ENCODE peak calls at places on chromosomes 12 and 14, in six cellular contexts. R is GM23338, A is A549, T is HCT116, B is HepG2, P is K562. M is an unnamed sample.
A peak's percentile ranks its signal among the peaks of the same experiment; 100 is the strongest.

GRCh38 chr12:29176951-29177350 is 27.9 kb downstream of the FAR2 start:
- DNase-seq in R (no peak), A (no peak), T (no peak), B (no peak), P (no peak), M (no peak)

GRCh38 chr12:106000376-106001104 is 138.2 kb downstream of the NUAK1 start:
- DNase-seq in R (no peak), A (no peak), T (no peak), B (no peak), P (no peak), M (no peak)

GRCh38 chr14:76546426-76547221 is 170.7 kb downstream of the ESRRB start:
- DNase-seq in R (peak; percentile 87), A (peak; percentile 28), T (peak; percentile 50), B (peak; percentile 25), P (peak; percentile 50), M (peak; percentile 1)

GRCh38 chr12:13194462-13195110 is 1.9 kb upstream of the EMP1 start:
- DNase-seq in R (no peak), A (no peak), T (no peak), B (no peak), P (no peak), M (no peak)

GRCh38 chr12:131982041-131982440 is 32.3 kb downstream of the EP400 start:
- DNase-seq in R (no peak), A (no peak), T (no peak), B (no peak), P (no peak), M (no peak)

GRCh38 chr14:73696466-73697390 is 17.5 kb downstream of the PNMA1 start:
- DNase-seq in R (no peak), A (peak; percentile 45), T (peak; percentile 13), B (peak; percentile 10), P (peak; percentile 14), M (no peak)

GRCh38 chr12:116266631-116267349 is 10.7 kb downstream of the MED13L start:
- DNase-seq in R (no peak), A (no peak), T (no peak), B (no peak), P (no peak), M (no peak)

GRCh38 chr12:13045816-13046215 is 1.6 kb downstream of the FAM234B start:
- DNase-seq in R (no peak), A (no peak), T (no peak), B (no peak), P (no peak), M (no peak)

GRCh38 chr12:124224535-124225110 is 70.3 kb upstream of the RFLNA start:
- DNase-seq in R (no peak), A (no peak), T (no peak), B (no peak), P (no peak), M (no peak)

GRCh38 chr12:56635539-56636117 is 5.5 kb upstream of the BAZ2A start:
- DNase-seq in R (peak; percentile 37), A (no peak), T (no peak), B (no peak), P (peak; percentile 51), M (no peak)

GRCh38 chr12:26123482-26123980 is 1.3 kb downstream of the BHLHE41 start:
- DNase-seq in R (no peak), A (no peak), T (no peak), B (no peak), P (no peak), M (no peak)

GRCh38 chr12:53828598-53828997 is 76.8 kb upstream of the CISTR start:
- DNase-seq in R (no peak), A (no peak), T (no peak), B (no peak), P (no peak), M (no peak)

GRCh38 chr12:48851883-48852733 is at the start of gene DDX23:
- DNase-seq in R (peak; percentile 98), A (peak; percentile 98), T (peak; percentile 91), B (peak; percentile 92), P (peak; percentile 98), M (peak; percentile 94)

GRCh38 chr12:130081420-130081819 is 80.8 kb upstream of the FZD10 start:
- DNase-seq in R (no peak), A (no peak), T (no peak), B (no peak), P (no peak), M (no peak)

GRCh38 chr14:96038920-96039632 is at the start of gene C14orf132:
- DNase-seq in R (peak; percentile 77), A (peak; percentile 52), T (peak; percentile 18), B (no peak), P (peak; percentile 6), M (no peak)

GRCh38 chr12:29561736-29562135 is 64.2 kb upstream of the OVCH1 start:
- DNase-seq in R (no peak), A (no peak), T (no peak), B (no peak), P (no peak), M (no peak)

GRCh38 chr14:68376067-68376810 is 416.6 kb downstream of the ZFP36L1 start:
- DNase-seq in R (no peak), A (no peak), T (no peak), B (no peak), P (no peak), M (no peak)

GRCh38 chr12:52657305-52657902 is 5.4 kb upstream of the KRT2 start:
- DNase-seq in R (no peak), A (no peak), T (no peak), B (no peak), P (no peak), M (no peak)

GRCh38 chr12:24853588-24853987 is 95.3 kb downstream of the BCAT1 start:
- DNase-seq in R (no peak), A (no peak), T (no peak), B (no peak), P (no peak), M (no peak)

GRCh38 chr12:107242189-107242588 is 148.8 kb upstream of the CRY1 start:
- DNase-seq in R (peak; percentile 21), A (no peak), T (no peak), B (no peak), P (no peak), M (no peak)

GRCh38 chr12:43835264-43835655 is 621 bp upstream of the TMEM117 start:
- DNase-seq in R (no peak), A (no peak), T (no peak), B (no peak), P (no peak), M (no peak)

DNA sequence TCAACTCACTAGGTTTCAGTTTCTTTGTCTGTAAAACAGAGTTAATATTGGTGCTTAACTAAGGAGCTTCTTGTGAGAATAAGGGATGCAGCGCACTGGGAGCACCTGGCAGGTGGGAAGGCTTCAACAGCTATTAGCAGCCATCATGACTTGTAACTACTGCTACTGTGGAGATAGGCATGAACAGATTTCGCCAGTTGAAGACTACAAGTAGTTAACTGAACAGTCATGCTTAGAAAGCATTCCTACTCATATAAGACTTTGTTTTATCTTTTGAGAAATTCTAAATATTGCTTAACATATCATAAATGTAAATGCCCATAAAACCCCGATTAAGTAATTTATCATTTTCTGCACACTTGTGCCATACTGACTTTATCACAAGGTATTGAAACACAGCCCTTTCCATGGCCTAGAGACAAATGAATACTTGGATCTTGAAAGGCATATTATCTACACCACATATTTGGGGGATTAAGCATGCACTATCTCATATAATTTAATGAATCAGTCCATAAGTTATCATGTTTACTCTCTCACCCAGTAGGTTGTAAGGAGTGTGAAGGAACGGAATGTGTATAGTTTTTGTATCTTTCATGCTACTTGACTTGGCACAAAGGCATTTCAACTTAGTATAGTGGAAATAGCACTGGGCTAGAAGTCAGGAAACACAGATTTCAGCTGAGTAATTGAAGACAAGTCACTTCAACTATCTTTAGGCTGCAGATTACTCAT is 16.1 kb downstream of the NTN4 start:
- DNase-seq in R (no peak), A (no peak), T (no peak), B (no peak), P (no peak), M (no peak)
- TF ChIP-seq REST in R (no peak), A (no peak), T (no peak), B (no peak), P (no peak), M (no peak)

GRCh38 chr14:85602366-85602765 is 72.4 kb downstream of the FLRT2 start:
- DNase-seq in R (no peak), A (no peak), T (no peak), B (no peak), P (no peak), M (no peak)

GRCh38 chr14:85601246-85601645 is 71.3 kb downstream of the FLRT2 start:
- DNase-seq in R (no peak), A (no peak), T (no peak), B (no peak), P (no peak), M (no peak)

GRCh38 chr14:85597701-85598100 is 67.8 kb downstream of the FLRT2 start:
- DNase-seq in R (no peak), A (no peak), T (no peak), B (no peak), P (no peak), M (no peak)

GRCh38 chr14:85596562-85596961 is 66.6 kb downstream of the FLRT2 start:
- DNase-seq in R (no peak), A (no peak), T (no peak), B (no peak), P (no peak), M (no peak)

DNA sequence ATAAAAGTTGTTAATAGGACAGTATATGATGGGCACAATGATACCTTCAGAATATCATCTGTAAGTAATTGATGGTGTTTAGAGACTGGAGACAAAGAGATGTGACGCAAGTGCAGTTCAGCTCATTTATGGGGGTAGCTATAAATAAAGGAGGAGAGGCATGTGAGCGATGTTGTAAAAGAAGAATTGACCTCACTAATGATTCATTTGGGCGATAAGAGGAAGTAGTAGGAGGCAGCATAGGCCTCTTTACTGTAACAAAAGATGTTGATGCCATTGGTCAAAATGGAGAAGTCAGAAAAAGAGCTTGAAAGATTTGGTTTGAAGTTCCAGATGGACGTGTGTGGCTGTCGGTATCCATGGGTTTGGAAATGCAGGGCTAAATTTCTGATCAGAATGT is 70.0 kb downstream of the FLRT2 start:
- DNase-seq in R (no peak), A (no peak), T (no peak), B (no peak), P (no peak), M (peak; percentile 79)
- TF ChIP-seq REST in R (no peak), A (no peak), T (no peak), B (no peak), P (no peak), M (no peak)

DNA sequence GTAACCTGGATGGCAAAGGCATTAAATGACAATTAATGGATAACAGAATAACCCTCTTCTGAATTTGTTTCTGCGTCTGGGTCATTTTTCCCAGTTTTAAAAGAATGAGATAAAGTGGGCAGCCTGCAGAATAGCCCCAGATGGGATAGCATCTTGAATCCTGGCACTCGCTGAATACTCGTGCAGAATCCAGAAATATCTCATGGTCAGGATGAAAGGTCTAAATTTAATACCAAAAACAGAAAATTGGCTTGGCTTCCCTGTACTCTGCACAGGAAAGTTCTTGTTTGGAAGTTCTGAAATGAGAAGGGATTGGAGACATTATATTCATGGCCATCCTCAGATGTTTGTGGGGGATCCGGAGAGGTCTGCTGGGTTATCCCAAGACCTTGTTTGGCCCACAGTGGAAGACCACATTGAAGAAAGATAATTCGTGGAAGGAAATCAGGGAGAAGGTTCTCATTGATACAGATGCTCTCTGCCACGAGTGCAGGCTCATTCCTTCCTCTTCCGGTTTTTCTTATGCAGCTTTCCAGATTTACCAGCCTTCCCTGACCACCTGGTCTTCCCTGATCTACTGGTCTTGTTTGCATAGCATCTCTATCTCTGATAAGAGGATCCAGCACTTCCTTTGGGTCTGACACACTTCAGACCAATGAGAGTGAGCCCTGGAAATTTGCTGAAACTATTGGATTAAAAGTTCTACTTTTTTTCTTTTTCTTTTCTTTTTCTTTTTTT is 6.0 kb upstream of the IFT81 start:
- DNase-seq in R (no peak), A (no peak), T (no peak), B (peak; percentile 64), P (peak; percentile 48), M (no peak)
- TF ChIP-seq REST in R (no peak), A (no peak), T (no peak), B (no peak), P (no peak), M (no peak)

GRCh38 chr14:20327005-20327869 is 5.8 kb downstream of the CCNB1IP1 start:
- DNase-seq in R (peak; percentile 77), A (peak; percentile 55), T (peak; percentile 58), B (peak; percentile 79), P (peak; percentile 72), M (no peak)
- TF ChIP-seq REST in R (no peak), A (no peak), T (no peak), B (no peak), P (no peak), M (no peak)